ENCODE peak calls at places on chromosomes 11 and 22, in five cellular contexts. N, D, J, G and C are unnamed samples.

GRCh38 chr22:43481528-43482309 is 69.9 kb downstream of the MPPED1 start:
- DNase-seq in G (no peak), J (no peak), N (no peak), D (no peak), C (no peak)

GRCh38 chr22:24485608-24486007 is 9.5 kb upstream of the UPB1 start:
- DNase-seq in J (no peak), N (no peak), D (no peak), G (no peak), C (peak; percentile 23)

GRCh38 chr11:57491371-57492061 is 24.0 kb downstream of the SLC43A1 start:
- DNase-seq in G (no peak), N (no peak), J (no peak), D (no peak), C (no peak)

GRCh38 chr11:11582261-11582701 is 39.5 kb downstream of the GALNT18 start:
- DNase-seq in J (no peak), G (no peak), N (no peak), D (no peak), C (peak; percentile 16)

GRCh38 chr22:22666307-22667091 is 22.1 kb downstream of the GGTLC2 start:
- DNase-seq in J (peak; percentile 65), G (no peak), D (no peak), N (peak; percentile 58), C (peak; percentile 37)

GRCh38 chr11:109076870-109077269 is 345.1 kb upstream of the C11orf87 start:
- DNase-seq in G (no peak), J (peak; percentile 33), D (no peak), N (no peak), C (peak; percentile 16)

GRCh38 chr22:49160261-49161001 is 667.2 kb downstream of the BRD1 start:
- DNase-seq in N (no peak), D (no peak), G (no peak), J (no peak), C (no peak)

GRCh38 chr22:45880732-45881523 is 96.0 kb downstream of the WNT7B start:
- DNase-seq in G (peak; percentile 54), J (no peak), D (no peak), N (peak; percentile 13), C (no peak)

GRCh38 chr11:21988477-21988876 is 204.4 kb upstream of the ANO5 start:
- DNase-seq in N (no peak), J (no peak), D (no peak), G (no peak), C (no peak)

GRCh38 chr22:30459206-30460052 is 12.4 kb downstream of the SEC14L3 start:
- DNase-seq in D (no peak), J (peak; percentile 17), N (no peak), G (no peak), C (peak; percentile 26)

GRCh38 chr22:46641829-46642266 is 21.7 kb downstream of the GRAMD4 start:
- DNase-seq in D (peak; percentile 5), G (peak; percentile 82), J (no peak), N (no peak), C (peak; percentile 38)

DNA sequence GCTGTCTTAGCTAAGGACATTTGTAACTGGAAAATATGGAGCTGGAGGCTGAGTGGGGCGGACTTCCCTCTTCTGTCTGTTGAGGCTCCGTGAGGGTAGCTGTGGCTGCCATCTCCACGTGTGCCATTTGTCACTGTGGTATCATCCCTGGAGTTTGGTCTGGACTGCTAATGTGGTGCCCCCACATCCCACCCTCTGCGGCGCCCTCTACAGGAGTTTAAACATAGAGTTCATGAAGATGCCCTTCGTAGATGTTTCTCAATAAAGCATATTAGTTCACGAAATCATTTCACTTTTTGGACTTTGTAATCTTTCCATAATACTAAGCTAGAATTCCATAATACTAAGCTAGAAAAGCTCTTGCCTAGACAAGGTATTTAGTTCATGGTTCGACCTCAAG is 52.4 kb downstream of the TECTA start:
- DNase-seq in N (no peak), G (no peak), D (no peak), J (no peak), C (no peak)
- TF ChIP-seq CTCF in N (no peak), G (no peak), D (no peak), J (peak; percentile 44), C (no peak)

GRCh38 chr11:119024430-119025098 is 6.0 kb downstream of the TRAPPC4 start:
- DNase-seq in G (peak; percentile 57), D (no peak), N (peak; percentile 48), J (no peak), C (no peak)

GRCh38 chr11:119023741-119024140 is 5.2 kb downstream of the TRAPPC4 start:
- DNase-seq in J (no peak), G (no peak), N (no peak), D (no peak), C (peak; percentile 53)

GRCh38 chr11:119016216-119017009 is 1.7 kb downstream of the RPS25 start:
- DNase-seq in G (no peak), D (no peak), N (no peak), J (no peak), C (no peak)

GRCh38 chr11:119018074-119018938 is at the start of the genes RPS25 and TRAPPC4:
- DNase-seq in G (peak; percentile 98), J (peak; percentile 99), D (peak; percentile 75), N (peak; percentile 95), C (peak; percentile 96)

DNA sequence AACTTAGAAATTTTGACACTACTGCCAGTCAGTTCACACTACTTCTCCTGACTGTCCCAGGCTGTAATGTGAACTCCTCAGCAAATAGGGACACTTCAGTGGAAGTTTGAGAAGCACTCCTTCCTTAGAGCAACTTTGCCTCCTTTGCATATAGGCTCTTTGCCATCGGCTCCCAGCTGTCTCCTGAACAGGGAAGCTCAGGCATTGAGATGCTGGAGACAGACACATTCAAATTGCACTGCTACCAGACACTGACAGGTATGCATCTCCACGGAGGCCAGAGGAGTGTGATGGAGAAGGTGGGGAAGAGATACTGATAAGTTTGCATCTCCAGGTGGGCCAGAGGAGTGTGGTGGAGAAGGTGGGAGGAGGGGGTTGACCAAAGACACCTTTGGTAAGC is 1.4 kb downstream of the TRAPPC4 start:
- DNase-seq in N (no peak), J (peak; percentile 34), D (no peak), G (peak; percentile 49), C (no peak)
- H3K4me3 ChIP-seq in N (peak overlapping the region; percentile 77), J (peak overlapping the region; percentile 98), D (peak overlapping the region; percentile 94), G (no peak overlapping the region), C (peak overlapping the region; percentile 97)

GRCh38 chr11:24709928-24710565 is 213.2 kb downstream of the LUZP2 start:
- DNase-seq in D (no peak), J (no peak), N (no peak), G (no peak), C (no peak)
- TF ChIP-seq CTCF in D (no peak), J (no peak), N (no peak), G (no peak), C (no peak)

GRCh38 chr11:61090982-61091372 is 11.3 kb upstream of the CD5 start:
- DNase-seq in N (no peak), D (no peak), J (no peak), G (no peak), C (no peak)

GRCh38 chr11:61092908-61093763 is 9.2 kb upstream of the CD5 start:
- DNase-seq in N (no peak), G (no peak), D (no peak), J (no peak), C (no peak)

GRCh38 chr11:61092280-61092766 is 10.0 kb upstream of the CD5 start:
- DNase-seq in N (no peak), D (no peak), J (no peak), G (no peak), C (no peak)

GRCh38 chr11:61090521-61090920 is 11.8 kb upstream of the CD5 start:
- DNase-seq in G (no peak), J (no peak), D (no peak), N (no peak), C (no peak)

GRCh38 chr11:61091373-61092279 is 10.7 kb upstream of the CD5 start:
- DNase-seq in J (no peak), N (no peak), D (no peak), G (no peak), C (peak; percentile 3)
- H3K4me3 ChIP-seq in J (no peak overlapping the region), N (no peak overlapping the region), D (no peak overlapping the region), G (no peak overlapping the region), C (no peak overlapping the region)

DNA sequence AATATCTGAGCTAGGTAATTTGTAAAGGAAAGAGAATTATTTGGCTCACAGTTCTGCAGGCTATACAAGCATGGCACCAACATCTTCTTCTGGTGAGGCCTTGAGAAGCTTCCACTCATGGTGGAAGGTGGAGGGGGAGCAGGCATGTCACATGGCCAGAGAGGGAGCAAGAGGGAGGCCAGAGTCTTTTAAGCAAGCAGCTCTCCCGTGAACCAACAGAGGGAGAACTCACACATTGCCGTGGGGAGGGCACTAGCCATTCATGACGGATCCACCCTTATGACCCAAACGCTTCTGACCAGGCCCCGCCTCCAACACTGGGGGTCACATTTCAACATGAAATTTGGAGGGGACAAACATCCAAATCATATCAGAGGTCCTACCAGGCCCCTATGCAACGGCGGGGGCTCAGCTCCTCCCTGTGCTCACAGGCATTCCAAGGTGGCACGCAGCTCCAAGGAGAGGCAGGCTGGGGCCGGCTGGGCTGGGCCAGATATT is 4.6 kb downstream of the C11orf96 start:
- DNase-seq in N (no peak), J (peak; percentile 38), D (no peak), G (no peak), C (no peak)
- TF ChIP-seq CTCF in N (no peak), J (peak; percentile 42), D (peak; percentile 63), G (no peak), C (peak; percentile 39)

DNA sequence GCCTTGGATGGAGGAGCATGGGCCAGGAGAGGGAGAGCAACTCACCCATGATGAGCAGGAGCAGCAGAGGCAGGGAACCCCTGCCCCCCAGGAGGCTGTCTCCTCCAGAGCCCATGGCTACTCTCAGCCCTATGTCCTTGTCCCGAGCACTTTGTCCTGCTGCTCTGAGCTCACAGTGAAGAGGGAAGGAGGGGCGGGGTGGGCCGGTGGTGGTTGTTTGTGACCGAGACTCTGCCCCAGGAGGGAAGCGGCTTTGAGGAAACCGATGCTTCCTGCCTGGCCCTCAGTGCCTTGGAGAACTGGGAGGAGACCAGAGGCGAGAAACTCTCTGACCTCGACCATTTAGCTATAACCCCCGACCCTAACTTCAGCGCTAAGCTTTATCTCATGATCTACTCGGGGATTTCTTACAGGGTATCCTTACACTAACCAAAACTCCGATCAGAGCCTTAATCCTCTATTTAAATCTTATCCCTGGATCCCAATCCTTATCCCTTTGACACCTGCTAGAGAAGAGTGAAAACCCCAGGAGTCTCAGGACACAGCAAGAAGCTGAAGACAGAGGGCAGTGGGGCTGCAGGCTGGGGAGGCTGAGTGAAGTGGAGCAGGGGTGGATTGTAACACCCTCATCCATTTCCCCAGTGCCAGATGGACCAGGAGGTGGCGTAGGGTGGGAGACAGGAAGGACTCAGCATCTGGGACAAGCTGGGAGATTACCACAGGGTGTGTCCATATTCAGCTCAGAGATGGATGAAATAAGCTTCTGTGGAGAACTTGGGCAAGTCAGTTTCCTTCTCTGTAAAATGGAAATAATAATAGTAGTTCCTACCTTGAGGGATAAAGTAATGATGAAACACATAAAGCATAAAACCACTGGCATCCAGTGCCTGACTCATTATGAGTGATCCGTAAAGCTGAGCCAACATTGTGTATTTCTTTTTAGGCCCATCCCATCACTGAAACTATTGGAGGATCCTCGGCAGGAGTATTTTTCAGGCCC is at the start of gene ROBO4:
- DNase-seq in J (peak; percentile 97), N (peak; percentile 55), D (peak; percentile 56), G (peak; percentile 70), C (peak; percentile 96)
- H3K4me3 ChIP-seq in J (peak within 1 kb of the TSS; percentile 19), N (peak within 1 kb of the TSS; percentile 33), D (no peak within 1 kb of the TSS), G (peak within 1 kb of the TSS; percentile 21), C (peak within 1 kb of the TSS; percentile 33)